ENCODE peak calls at places on chromosomes 2 and 18, in eight cellular contexts. One of them, this sample, is unnamed.

GRCh38 chr2:125330133-125330532 is 1305.0 kb downstream of the CNTNAP5 start:
- DNase-seq in lower lobe of right lung: no peak
- DNase-seq in IMR-90: no peak
- DNase-seq in breast epithelium: no peak
- DNase-seq in HepG2: no peak
- DNase-seq in tibial artery: no peak
- DNase-seq in brain microvascular endothelial cell: no peak
- DNase-seq in heart right ventricle: no peak
- DNase-seq in this sample: no peak

GRCh38 chr2:146135245-146135644 is 1615.3 kb upstream of the ZEB2 start:
- DNase-seq in lower lobe of right lung: no peak
- DNase-seq in IMR-90: no peak
- DNase-seq in breast epithelium: no peak
- DNase-seq in HepG2: no peak
- DNase-seq in tibial artery: no peak
- DNase-seq in brain microvascular endothelial cell: no peak
- DNase-seq in heart right ventricle: no peak
- DNase-seq in this sample: no peak

GRCh38 chr18:62637807-62638687 is 77.3 kb upstream of the PHLPP1 start:
- DNase-seq in lower lobe of right lung: no peak
- DNase-seq in IMR-90: peak; percentile 6
- DNase-seq in breast epithelium: no peak
- DNase-seq in HepG2: peak; percentile 28
- DNase-seq in tibial artery: no peak
- DNase-seq in brain microvascular endothelial cell: peak; percentile 6
- DNase-seq in heart right ventricle: no peak
- DNase-seq in this sample: no peak

GRCh38 chr2:111975053-111975552 is 76.7 kb downstream of the MERTK start:
- DNase-seq in lower lobe of right lung: no peak
- DNase-seq in IMR-90: peak; percentile 95
- DNase-seq in breast epithelium: no peak
- DNase-seq in HepG2: peak; percentile 75
- DNase-seq in tibial artery: peak; percentile 49
- DNase-seq in brain microvascular endothelial cell: peak; percentile 89
- DNase-seq in heart right ventricle: no peak
- DNase-seq in this sample: peak; percentile 91

GRCh38 chr2:38835015-38835601 is 40.6 kb downstream of the DHX57 start:
- DNase-seq in lower lobe of right lung: no peak
- DNase-seq in IMR-90: peak; percentile 28
- DNase-seq in breast epithelium: no peak
- DNase-seq in HepG2: peak; percentile 55
- DNase-seq in tibial artery: no peak
- DNase-seq in brain microvascular endothelial cell: peak; percentile 6
- DNase-seq in heart right ventricle: no peak
- DNase-seq in this sample: no peak

GRCh38 chr2:150357770-150358467 is 129.5 kb downstream of the RND3 start:
- DNase-seq in lower lobe of right lung: no peak
- DNase-seq in IMR-90: peak; percentile 15
- DNase-seq in breast epithelium: no peak
- DNase-seq in HepG2: no peak
- DNase-seq in tibial artery: no peak
- DNase-seq in brain microvascular endothelial cell: no peak
- DNase-seq in heart right ventricle: no peak
- DNase-seq in this sample: no peak

GRCh38 chr2:241777167-241777685 is 604 bp downstream of the GAL3ST2 start:
- DNase-seq in lower lobe of right lung: no peak
- DNase-seq in IMR-90: no peak
- DNase-seq in breast epithelium: peak; percentile 13
- DNase-seq in HepG2: no peak
- DNase-seq in tibial artery: no peak
- DNase-seq in brain microvascular endothelial cell: no peak
- DNase-seq in heart right ventricle: no peak
- DNase-seq in this sample: no peak

GRCh38 chr2:85705680-85706039 is 11.5 kb downstream of the GNLY start:
- DNase-seq in lower lobe of right lung: peak; percentile 68
- DNase-seq in IMR-90: peak; percentile 99
- DNase-seq in breast epithelium: peak; percentile 73
- DNase-seq in HepG2: peak; percentile 65
- DNase-seq in tibial artery: peak; percentile 81
- DNase-seq in brain microvascular endothelial cell: peak; percentile 81
- DNase-seq in heart right ventricle: no peak
- DNase-seq in this sample: peak; percentile 86

GRCh38 chr18:33560686-33561370 is 17.2 kb upstream of the ASXL3 start:
- DNase-seq in lower lobe of right lung: no peak
- DNase-seq in IMR-90: peak; percentile 50
- DNase-seq in breast epithelium: no peak
- DNase-seq in HepG2: peak; percentile 7
- DNase-seq in tibial artery: no peak
- DNase-seq in brain microvascular endothelial cell: peak; percentile 70
- DNase-seq in heart right ventricle: no peak
- DNase-seq in this sample: no peak

GRCh38 chr18:10040287-10041011 is 126.6 kb downstream of the VAPA start:
- DNase-seq in lower lobe of right lung: no peak
- DNase-seq in IMR-90: peak; percentile 76
- DNase-seq in breast epithelium: no peak
- DNase-seq in HepG2: no peak
- DNase-seq in tibial artery: peak; percentile 60
- DNase-seq in brain microvascular endothelial cell: peak; percentile 61
- DNase-seq in heart right ventricle: no peak
- DNase-seq in this sample: no peak

GRCh38 chr2:191352536-191352935 is 107.3 kb downstream of the MYO1B start:
- DNase-seq in lower lobe of right lung: no peak
- DNase-seq in IMR-90: peak; percentile 87
- DNase-seq in breast epithelium: no peak
- DNase-seq in HepG2: no peak
- DNase-seq in tibial artery: no peak
- DNase-seq in brain microvascular endothelial cell: peak; percentile 74
- DNase-seq in heart right ventricle: no peak
- DNase-seq in this sample: peak; percentile 8

GRCh38 chr2:203631068-203631757 is 75.2 kb upstream of the CD28 start:
- DNase-seq in lower lobe of right lung: no peak
- DNase-seq in IMR-90: no peak
- DNase-seq in breast epithelium: no peak
- DNase-seq in HepG2: peak; percentile 34
- DNase-seq in tibial artery: no peak
- DNase-seq in brain microvascular endothelial cell: no peak
- DNase-seq in heart right ventricle: no peak
- DNase-seq in this sample: no peak

GRCh38 chr18:48711651-48712486 is 173.0 kb downstream of the CTIF start:
- DNase-seq in lower lobe of right lung: no peak
- DNase-seq in IMR-90: peak; percentile 49
- DNase-seq in breast epithelium: no peak
- DNase-seq in HepG2: peak; percentile 13
- DNase-seq in tibial artery: no peak
- DNase-seq in brain microvascular endothelial cell: peak; percentile 53
- DNase-seq in heart right ventricle: peak; percentile 28
- DNase-seq in this sample: no peak

GRCh38 chr2:184765048-184765881 is 166.9 kb downstream of the ZNF804A start:
- DNase-seq in lower lobe of right lung: peak; percentile 20
- DNase-seq in IMR-90: no peak
- DNase-seq in breast epithelium: no peak
- DNase-seq in HepG2: no peak
- DNase-seq in tibial artery: no peak
- DNase-seq in brain microvascular endothelial cell: no peak
- DNase-seq in heart right ventricle: no peak
- DNase-seq in this sample: no peak

GRCh38 chr2:219433666-219434467 is 776 bp upstream of the SPEG start:
- DNase-seq in lower lobe of right lung: no peak
- DNase-seq in IMR-90: peak; percentile 71
- DNase-seq in breast epithelium: no peak
- DNase-seq in HepG2: peak; percentile 35
- DNase-seq in tibial artery: no peak
- DNase-seq in brain microvascular endothelial cell: peak; percentile 45
- DNase-seq in heart right ventricle: no peak
- DNase-seq in this sample: no peak

GRCh38 chr2:195343942-195344530 is 313.0 kb upstream of the SLC39A10 start:
- DNase-seq in lower lobe of right lung: no peak
- DNase-seq in IMR-90: peak; percentile 78
- DNase-seq in breast epithelium: no peak
- DNase-seq in HepG2: no peak
- DNase-seq in tibial artery: no peak
- DNase-seq in brain microvascular endothelial cell: no peak
- DNase-seq in heart right ventricle: no peak
- DNase-seq in this sample: no peak

GRCh38 chr2:38268691-38269309 is 108.3 kb downstream of the ATL2 start:
- DNase-seq in lower lobe of right lung: no peak
- DNase-seq in IMR-90: peak; percentile 91
- DNase-seq in breast epithelium: no peak
- DNase-seq in HepG2: no peak
- DNase-seq in tibial artery: no peak
- DNase-seq in brain microvascular endothelial cell: no peak
- DNase-seq in heart right ventricle: no peak
- DNase-seq in this sample: no peak

GRCh38 chr2:159549234-159549633 is 67.1 kb downstream of the BAZ2B start:
- DNase-seq in lower lobe of right lung: no peak
- DNase-seq in IMR-90: peak; percentile 12
- DNase-seq in breast epithelium: no peak
- DNase-seq in HepG2: no peak
- DNase-seq in tibial artery: no peak
- DNase-seq in brain microvascular endothelial cell: peak; percentile 28
- DNase-seq in heart right ventricle: no peak
- DNase-seq in this sample: no peak

DNA sequence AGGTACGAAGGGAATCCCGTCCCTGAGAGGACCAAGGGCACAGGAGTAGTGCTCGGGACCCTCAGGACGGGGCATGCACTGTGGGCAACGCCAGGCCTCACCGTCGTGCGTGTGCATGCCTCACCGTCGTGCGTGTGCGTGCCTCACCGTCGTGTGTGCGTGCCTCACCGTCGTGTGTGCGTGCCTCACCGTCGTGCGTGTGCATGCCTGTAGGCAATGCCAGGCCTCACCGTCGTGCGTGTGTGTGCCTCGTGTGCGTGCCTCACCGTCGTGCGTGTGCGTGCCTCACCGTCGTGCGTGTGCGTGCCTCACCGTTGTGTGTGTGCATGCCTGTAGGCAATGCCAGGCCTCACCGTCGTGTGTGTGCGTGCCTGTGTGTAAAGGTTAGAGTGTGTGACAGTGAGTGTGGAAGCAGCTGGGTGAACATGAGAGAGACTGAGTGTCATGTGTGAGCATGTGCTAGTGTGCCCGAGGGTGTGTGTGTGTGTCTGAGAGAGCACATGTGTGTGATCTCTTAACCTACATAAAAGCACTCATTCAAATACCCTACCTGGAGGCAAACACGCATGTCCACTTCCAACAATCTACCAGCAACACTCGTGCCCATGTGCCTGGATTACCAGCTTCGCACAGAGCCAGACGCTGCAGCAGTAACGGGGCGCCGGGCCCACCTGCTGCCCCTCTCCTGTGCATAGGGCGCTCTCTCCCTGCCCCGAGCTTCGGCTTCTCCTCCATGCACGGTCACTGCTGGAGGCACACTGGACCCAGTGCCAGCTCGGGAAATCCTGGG is 36.3 kb downstream of the ZNF516 start:
- DNase-seq in lower lobe of right lung: peak; percentile 37
- DNase-seq in IMR-90: no peak
- DNase-seq in breast epithelium: peak; percentile 11
- DNase-seq in HepG2: no peak
- DNase-seq in tibial artery: no peak
- DNase-seq in brain microvascular endothelial cell: no peak
- DNase-seq in heart right ventricle: no peak
- DNase-seq in this sample: no peak
- H3K27ac ChIP-seq in lower lobe of right lung: peak overlapping the region; percentile 56
- H3K27ac ChIP-seq in IMR-90: peak overlapping the region; percentile 83
- H3K27ac ChIP-seq in breast epithelium: peak overlapping the region; percentile 81
- H3K27ac ChIP-seq in HepG2: no peak overlapping the region
- H3K27ac ChIP-seq in tibial artery: peak overlapping the region; percentile 18
- H3K27ac ChIP-seq in brain microvascular endothelial cell: peak overlapping the region; percentile 88
- H3K27ac ChIP-seq in heart right ventricle: peak overlapping the region; percentile 65
- H3K27ac ChIP-seq in this sample: peak overlapping the region; percentile 93

GRCh38 chr2:19901458-19902271 is at the start of gene TTC32:
- DNase-seq in lower lobe of right lung: peak; percentile 94
- DNase-seq in IMR-90: peak; percentile 94
- DNase-seq in breast epithelium: peak; percentile 91
- DNase-seq in HepG2: peak; percentile 95
- DNase-seq in tibial artery: peak; percentile 93
- DNase-seq in brain microvascular endothelial cell: peak; percentile 94
- DNase-seq in heart right ventricle: peak; percentile 94
- DNase-seq in this sample: peak; percentile 96
- TF ChIP-seq CTCF in lower lobe of right lung: no peak
- TF ChIP-seq CTCF in IMR-90: no peak
- TF ChIP-seq CTCF in breast epithelium: no peak
- TF ChIP-seq CTCF in HepG2: peak; percentile 64
- TF ChIP-seq CTCF in tibial artery: no peak
- TF ChIP-seq CTCF in brain microvascular endothelial cell: no peak
- TF ChIP-seq CTCF in heart right ventricle: no peak
- TF ChIP-seq CTCF in this sample: no peak

GRCh38 chr2:198945496-198945895 is 512.2 kb downstream of the SATB2 start:
- DNase-seq in lower lobe of right lung: no peak
- DNase-seq in IMR-90: no peak
- DNase-seq in breast epithelium: no peak
- DNase-seq in HepG2: no peak
- DNase-seq in tibial artery: no peak
- DNase-seq in brain microvascular endothelial cell: no peak
- DNase-seq in heart right ventricle: no peak
- DNase-seq in this sample: no peak

GRCh38 chr2:198953328-198953727 is 504.4 kb downstream of the SATB2 start:
- DNase-seq in lower lobe of right lung: no peak
- DNase-seq in IMR-90: no peak
- DNase-seq in breast epithelium: no peak
- DNase-seq in HepG2: no peak
- DNase-seq in tibial artery: no peak
- DNase-seq in brain microvascular endothelial cell: no peak
- DNase-seq in heart right ventricle: no peak
- DNase-seq in this sample: no peak

GRCh38 chr2:198950813-198951212 is 506.9 kb downstream of the SATB2 start:
- DNase-seq in lower lobe of right lung: no peak
- DNase-seq in IMR-90: no peak
- DNase-seq in breast epithelium: no peak
- DNase-seq in HepG2: no peak
- DNase-seq in tibial artery: no peak
- DNase-seq in brain microvascular endothelial cell: no peak
- DNase-seq in heart right ventricle: no peak
- DNase-seq in this sample: no peak
- H3K27ac ChIP-seq in lower lobe of right lung: no peak overlapping the region
- H3K27ac ChIP-seq in IMR-90: no peak overlapping the region
- H3K27ac ChIP-seq in breast epithelium: no peak overlapping the region
- H3K27ac ChIP-seq in HepG2: no peak overlapping the region
- H3K27ac ChIP-seq in tibial artery: no peak overlapping the region
- H3K27ac ChIP-seq in brain microvascular endothelial cell: no peak overlapping the region
- H3K27ac ChIP-seq in heart right ventricle: no peak overlapping the region
- H3K27ac ChIP-seq in this sample: no peak overlapping the region

DNA sequence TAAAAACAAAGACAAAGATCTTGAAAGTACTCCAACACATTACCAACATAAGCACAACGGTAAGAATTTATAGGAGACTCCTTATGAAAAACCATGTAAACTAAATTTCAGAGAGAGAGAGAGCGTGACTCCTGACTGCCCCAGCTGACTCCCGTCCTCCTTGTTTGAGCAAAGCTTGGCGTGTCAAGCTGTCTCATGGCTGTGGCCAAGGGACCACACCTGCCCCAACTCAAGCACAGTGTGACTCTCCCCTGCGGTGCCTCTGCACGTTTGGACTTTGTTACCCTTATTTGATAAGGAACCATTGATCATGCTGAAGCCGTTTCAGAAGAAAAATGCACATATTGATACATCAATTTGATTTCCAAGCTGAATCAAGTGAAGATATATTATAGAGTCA is 124.8 kb downstream of the COL6A3 start:
- DNase-seq in lower lobe of right lung: no peak
- DNase-seq in IMR-90: no peak
- DNase-seq in breast epithelium: no peak
- DNase-seq in HepG2: no peak
- DNase-seq in tibial artery: no peak
- DNase-seq in brain microvascular endothelial cell: no peak
- DNase-seq in heart right ventricle: no peak
- DNase-seq in this sample: no peak
- TF ChIP-seq CTCF in lower lobe of right lung: no peak
- TF ChIP-seq CTCF in IMR-90: no peak
- TF ChIP-seq CTCF in breast epithelium: no peak
- TF ChIP-seq CTCF in HepG2: no peak
- TF ChIP-seq CTCF in tibial artery: no peak
- TF ChIP-seq CTCF in brain microvascular endothelial cell: no peak
- TF ChIP-seq CTCF in heart right ventricle: no peak
- TF ChIP-seq CTCF in this sample: no peak

GRCh38 chr2:63662028-63662804 is 73.5 kb downstream of the MDH1 start:
- DNase-seq in lower lobe of right lung: no peak
- DNase-seq in IMR-90: no peak
- DNase-seq in breast epithelium: no peak
- DNase-seq in HepG2: no peak
- DNase-seq in tibial artery: no peak
- DNase-seq in brain microvascular endothelial cell: peak; percentile 43
- DNase-seq in heart right ventricle: no peak
- DNase-seq in this sample: no peak
- H3K27ac ChIP-seq in lower lobe of right lung: no peak overlapping the region
- H3K27ac ChIP-seq in IMR-90: no peak overlapping the region
- H3K27ac ChIP-seq in breast epithelium: no peak overlapping the region
- H3K27ac ChIP-seq in HepG2: no peak overlapping the region
- H3K27ac ChIP-seq in tibial artery: no peak overlapping the region
- H3K27ac ChIP-seq in brain microvascular endothelial cell: no peak overlapping the region
- H3K27ac ChIP-seq in heart right ventricle: no peak overlapping the region
- H3K27ac ChIP-seq in this sample: no peak overlapping the region

This sample was measured in RWPE1.